ENCODE peak calls at places on chromosomes 11 and 22, in five cellular contexts. M is HCT116, T is H1, D is GM12878, G is K562. O is an unnamed sample.

GRCh38 chr11:15842345-15842744 is 514.0 kb downstream of the SOX6 start:
- DNase-seq in M (no peak), T (no peak), D (no peak), G (no peak), O (no peak)

GRCh38 chr11:46112961-46113617 is 8.2 kb downstream of the PHF21A start:
- DNase-seq in M (peak), T (no peak), D (no peak), G (peak), O (no peak)

GRCh38 chr22:23381661-23382427 is 198.2 kb downstream of the IGLL1 start:
- DNase-seq in M (no peak), T (no peak), D (no peak), G (no peak), O (peak)

GRCh38 chr11:116415095-116415494 is 357.7 kb downstream of the BUD13 start:
- DNase-seq in M (no peak), T (no peak), D (no peak), G (no peak), O (no peak)

GRCh38 chr11:102452461-102453285 is at the start of gene TMEM123:
- DNase-seq in M (peak), T (peak), D (no peak), G (peak), O (peak)

GRCh38 chr11:7442588-7443215 is 42.6 kb upstream of the OLFML1 start:
- DNase-seq in M (peak), T (peak), D (peak), G (peak), O (peak)

GRCh38 chr11:93652161-93652597 is 9.3 kb upstream of the CEP295 start:
- DNase-seq in M (no peak), T (peak), D (no peak), G (peak), O (no peak)

GRCh38 chr22:29113329-29113728 is 40.5 kb downstream of the KREMEN1 start:
- DNase-seq in M (no peak), T (no peak), D (no peak), G (no peak), O (no peak)

GRCh38 chr22:25829808-25830777 is 88.1 kb downstream of the MYO18B start:
- DNase-seq in M (no peak), T (no peak), D (no peak), G (no peak), O (no peak)

GRCh38 chr22:31136155-31136554 is 4.2 kb downstream of the PLA2G3 start:
- DNase-seq in M (no peak), T (no peak), D (no peak), G (no peak), O (no peak)

GRCh38 chr11:134464196-134464595 is 52.2 kb upstream of the B3GAT1 start:
- DNase-seq in M (no peak), T (no peak), D (no peak), G (no peak), O (peak)

GRCh38 chr22:29799217-29799680 is 32.1 kb downstream of the UQCR10 start:
- DNase-seq in M (peak), T (no peak), D (no peak), G (peak), O (no peak)

GRCh38 chr11:46291441-46292143 is 14.1 kb downstream of the CREB3L1 start:
- DNase-seq in M (no peak), T (no peak), D (no peak), G (no peak), O (no peak)

GRCh38 chr11:88404932-88405710 is 67.6 kb upstream of the CTSC start:
- DNase-seq in M (no peak), T (no peak), D (no peak), G (no peak), O (no peak)

GRCh38 chr11:33530824-33531223 is 169.8 kb downstream of the C11orf91 start:
- DNase-seq in M (no peak), T (no peak), D (no peak), G (no peak), O (no peak)

GRCh38 chr22:41197808-41198585 is 7.1 kb upstream of the L3MBTL2 start:
- DNase-seq in M (no peak), T (no peak), D (no peak), G (peak), O (peak)

GRCh38 chr11:79074547-79074946 is 366.3 kb downstream of the TENM4 start:
- DNase-seq in M (no peak), T (no peak), D (no peak), G (no peak), O (no peak)

GRCh38 chr11:4416306-4416705 is 22.8 kb upstream of the TRIM21 start:
- DNase-seq in M (no peak), T (no peak), D (no peak), G (no peak), O (no peak)

DNA sequence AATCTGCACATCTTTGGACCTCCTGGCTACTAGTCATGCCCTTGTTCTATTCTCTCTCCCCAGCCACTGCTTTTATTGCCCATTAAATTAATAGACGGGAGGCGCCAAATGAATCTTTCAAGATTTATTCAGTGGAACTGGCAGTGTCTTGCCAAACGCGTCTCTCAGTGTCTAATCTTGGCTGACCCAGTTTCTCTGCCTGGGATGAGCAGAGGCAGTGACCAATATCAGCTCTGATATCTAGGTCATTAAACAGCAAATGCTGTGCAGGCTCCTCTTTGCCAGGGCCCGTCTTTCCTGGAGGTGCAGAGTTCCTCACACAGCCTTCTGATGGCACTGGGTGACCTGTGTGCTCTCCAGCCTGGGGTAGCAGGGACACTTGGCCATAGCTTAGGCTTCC is 74.0 kb downstream of the TRAF6 start:
- DNase-seq in M (no peak), T (no peak), D (no peak), G (no peak), O (no peak)
- TF ChIP-seq ATF3 in M (no peak), T (no peak), D (no peak), G (no peak), O (no peak)

DNA sequence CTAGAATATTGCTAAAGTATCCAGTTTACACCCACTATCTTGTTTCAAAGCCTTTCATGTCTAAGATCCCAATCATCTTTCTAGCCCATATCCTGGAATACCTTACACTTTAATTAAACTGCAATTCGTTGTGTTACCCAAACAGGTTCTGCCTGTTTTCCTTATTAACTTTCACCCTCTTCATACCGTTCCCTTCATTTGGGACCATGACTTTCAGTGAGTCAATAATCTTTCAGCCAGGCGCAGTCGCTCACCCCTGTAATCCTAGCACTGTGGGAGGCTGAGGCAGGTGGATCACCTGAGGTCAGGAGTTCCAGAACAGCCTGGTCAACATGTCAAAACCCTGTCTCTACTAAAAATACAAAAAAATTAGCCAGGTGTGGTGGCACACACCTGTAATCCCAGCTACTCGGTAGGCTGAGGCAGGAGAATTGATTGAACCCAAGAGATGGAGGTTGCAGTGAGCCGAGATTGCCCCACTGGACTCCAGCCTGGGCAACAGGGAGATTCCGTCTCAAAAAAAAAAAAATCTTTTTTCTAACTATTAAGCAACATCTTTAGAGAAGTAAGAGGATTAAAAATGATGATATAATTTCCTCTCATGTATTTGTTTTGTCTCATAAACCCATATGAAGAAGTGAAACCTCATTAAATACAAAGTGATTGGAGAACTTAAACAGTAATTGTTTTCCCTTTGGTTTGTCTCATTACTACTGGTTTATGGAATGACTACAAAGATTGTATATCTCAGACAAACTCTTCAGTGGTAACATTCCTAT is 20.7 kb downstream of the DMC1 start:
- DNase-seq in M (no peak), T (no peak), D (no peak), G (no peak), O (no peak)
- TF ChIP-seq ATF3 in M (no peak), T (no peak), D (no peak), G (no peak), O (no peak)

GRCh38 chr11:103537904-103538502 is 428.8 kb downstream of the DYNC2H1 start:
- DNase-seq in M (peak), T (no peak), D (no peak), G (no peak), O (no peak)
- TF ChIP-seq ATF3 in M (no peak), T (no peak), D (no peak), G (no peak), O (no peak)

DNA sequence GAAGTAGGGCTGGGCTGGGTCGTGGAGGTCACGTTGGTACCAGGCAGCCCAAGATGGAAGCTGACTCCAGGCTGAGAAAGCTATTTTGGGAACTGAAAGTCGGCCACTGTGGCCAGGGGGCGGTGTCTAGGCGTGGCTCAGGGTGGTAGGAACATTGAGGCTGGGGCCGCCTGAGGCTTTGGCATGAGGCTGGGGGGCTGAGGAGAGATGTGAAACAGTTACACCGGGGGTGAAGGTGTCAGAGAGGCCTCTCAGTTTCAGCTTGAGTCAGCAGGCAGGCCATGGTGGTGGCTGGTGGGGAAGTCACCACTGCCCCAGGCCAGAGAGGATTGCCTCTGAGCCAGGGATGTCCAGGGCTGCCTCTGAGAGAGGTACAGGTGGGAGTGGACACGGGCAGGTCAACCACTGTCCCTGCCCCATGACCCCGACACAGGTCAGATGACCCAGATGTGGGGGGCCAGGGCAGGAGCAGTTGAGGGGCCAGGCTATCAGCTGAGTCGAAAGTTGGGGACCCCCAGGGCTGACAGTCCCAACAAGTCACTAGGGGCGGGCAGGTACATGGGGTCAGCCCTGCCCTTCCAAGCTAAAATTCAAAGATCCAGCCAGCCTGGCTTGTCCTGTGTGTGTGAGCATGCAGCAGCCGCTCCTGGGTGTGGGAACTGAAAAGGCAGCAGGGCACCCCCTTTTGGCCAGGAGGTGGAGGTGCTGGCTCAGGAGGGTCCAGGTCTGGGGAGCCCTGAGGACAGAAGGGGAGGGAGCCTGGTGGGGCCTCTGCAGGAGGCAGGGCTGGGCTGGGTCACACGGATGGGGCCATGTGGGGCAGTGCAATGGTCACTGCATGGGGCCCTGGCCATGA is 7.2 kb downstream of the KCNK7 start:
- DNase-seq in M (no peak), T (no peak), D (peak), G (peak), O (peak)
- TF ChIP-seq ATF3 in M (no peak), T (no peak), D (no peak), G (no peak), O (no peak)

GRCh38 chr11:125222494-125222893 is 57.9 kb downstream of the PKNOX2 start:
- DNase-seq in M (no peak), T (no peak), D (no peak), G (no peak), O (no peak)
- TF ChIP-seq ATF3 in M (no peak), T (no peak), D (no peak), G (no peak), O (no peak)

DNA sequence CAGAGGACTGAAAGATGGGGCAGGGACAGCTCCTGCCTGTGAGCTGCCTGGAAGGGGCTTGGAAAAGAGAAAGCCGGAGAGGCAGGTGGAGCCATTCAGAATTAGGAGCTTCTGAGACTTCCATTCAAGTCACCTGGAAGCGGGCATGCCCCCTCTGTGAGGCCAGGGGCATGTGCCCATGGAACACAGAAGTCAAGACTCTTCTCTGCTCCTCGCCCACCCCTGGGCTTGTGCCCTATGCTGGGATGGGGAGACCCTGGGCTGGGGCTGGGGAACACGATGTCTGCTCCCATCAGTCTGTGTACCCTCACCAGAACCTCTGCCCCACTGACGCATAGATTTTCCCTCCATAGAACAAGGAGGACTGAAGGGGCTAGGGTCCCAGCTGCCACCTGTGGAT is 372.0 kb downstream of the SHANK2 start:
- DNase-seq in M (no peak), T (no peak), D (no peak), G (no peak), O (no peak)
- TF ChIP-seq ATF3 in M (no peak), T (no peak), D (no peak), G (no peak), O (no peak)

GRCh38 chr11:69293819-69294505 is at the start of gene MYEOV:
- DNase-seq in M (peak), T (peak), D (peak), G (peak), O (peak)

GRCh38 chr11:69291459-69292110 is 2.4 kb upstream of the MYEOV start:
- DNase-seq in M (no peak), T (no peak), D (no peak), G (no peak), O (no peak)

GRCh38 chr11:69290791-69291190 is 3.2 kb upstream of the MYEOV start:
- DNase-seq in M (no peak), T (no peak), D (no peak), G (no peak), O (no peak)

GRCh38 chr11:69293087-69293486 is 868 bp upstream of the MYEOV start:
- DNase-seq in M (peak), T (no peak), D (no peak), G (no peak), O (no peak)

GRCh38 chr11:69292221-69292648 is 1.7 kb upstream of the MYEOV start:
- DNase-seq in M (no peak), T (peak), D (no peak), G (peak), O (peak)
- TF ChIP-seq ATF3 in M (no peak), T (no peak), D (no peak), G (no peak), O (no peak)